ENCODE peak calls at places on chromosomes 3 and 15, in seven cellular contexts. Q is H54; G is effector CD4-positive, alpha-beta T cell; B is SHP77; C is AG08395; J is GM13977; H is A172. F is an unnamed sample.

GRCh38 chr15:100468265-100468664 is 60.5 kb downstream of the CERS3 start:
- DNase-seq in J (no peak), B (no peak), G (no peak), H (no peak), Q (no peak), C (no peak), F (no peak)

GRCh38 chr15:101684384-101684783 is 32.2 kb upstream of the TM2D3 start:
- DNase-seq in Q (peak), J (no peak), G (no peak), C (peak), B (no peak), H (peak), F (no peak)

GRCh38 chr15:29668120-29668602 is 154.1 kb downstream of the TJP1 start:
- DNase-seq in C (peak), H (peak), G (no peak), J (no peak), B (peak), Q (peak), F (peak)

GRCh38 chr3:21729888-21730459 is 21.0 kb downstream of the ZNF385D start:
- DNase-seq in J (no peak), B (no peak), G (no peak), C (peak), H (peak), Q (no peak), F (no peak)

GRCh38 chr15:91469627-91470567 is 369.8 kb downstream of the SV2B start:
- DNase-seq in G (peak), Q (no peak), J (no peak), H (no peak), C (no peak), B (no peak), F (no peak)

GRCh38 chr15:56088389-56088788 is 95.0 kb upstream of the NEDD4 start:
- DNase-seq in J (no peak), G (no peak), H (no peak), B (no peak), C (no peak), Q (no peak), F (no peak)

GRCh38 chr3:27712136-27713065 is 9.7 kb downstream of the EOMES start:
- DNase-seq in B (peak), G (peak), Q (peak), H (peak), C (peak), J (peak), F (peak)

GRCh38 chr15:91694829-91695205 is 158.7 kb upstream of the SLCO3A1 start:
- DNase-seq in Q (no peak), J (no peak), G (no peak), C (peak), B (no peak), H (no peak), F (no peak)

GRCh38 chr15:37015476-37015875 is 84.9 kb downstream of the MEIS2 start:
- DNase-seq in J (no peak), Q (no peak), H (no peak), B (no peak), G (no peak), C (no peak), F (no peak)

GRCh38 chr15:96053039-96054021 is 277.2 kb upstream of the NR2F2 start:
- DNase-seq in Q (no peak), C (no peak), H (peak), J (no peak), B (peak), G (no peak), F (peak)

GRCh38 chr3:112360574-112360973 is 27.6 kb downstream of the CD200 start:
- DNase-seq in Q (no peak), G (no peak), B (no peak), J (no peak), C (no peak), H (no peak), F (no peak)

GRCh38 chr15:30940359-30940758 is 36.6 kb downstream of the FAN1 start:
- DNase-seq in G (no peak), J (no peak), B (no peak), Q (no peak), C (no peak), H (no peak), F (no peak)

GRCh38 chr3:67362686-67363085 is 291.7 kb downstream of the SUCLG2 start:
- DNase-seq in J (no peak), B (no peak), C (no peak), G (no peak), Q (no peak), H (peak), F (peak)

GRCh38 chr3:110567032-110567431 is 504.6 kb upstream of the NECTIN3 start:
- DNase-seq in J (no peak), G (no peak), B (no peak), C (no peak), H (no peak), Q (no peak), F (no peak)

GRCh38 chr3:101873619-101874018 is 24.3 kb downstream of the NFKBIZ start:
- DNase-seq in B (no peak), G (no peak), H (peak), Q (no peak), C (no peak), J (no peak), F (no peak)

GRCh38 chr3:104458657-104459056 is 908.1 kb upstream of the ALCAM start:
- DNase-seq in Q (no peak), J (no peak), G (no peak), C (no peak), B (no peak), H (no peak), F (no peak)

GRCh38 chr3:48625600-48625999 is 4.0 kb upstream of the TMEM89 start:
- DNase-seq in H (no peak), G (no peak), B (no peak), C (no peak), Q (no peak), J (no peak), F (no peak)

GRCh38 chr15:93312891-93313486 is 224.0 kb upstream of the RGMA start:
- DNase-seq in G (no peak), H (no peak), Q (no peak), C (no peak), B (no peak), J (no peak), F (no peak)

GRCh38 chr3:117681619-117682018 is 972.0 kb downstream of the TUSC7 start:
- DNase-seq in G (no peak), H (no peak), Q (no peak), B (no peak), C (peak), J (no peak), F (no peak)

GRCh38 chr15:40787991-40788390 is 18.2 kb downstream of the C15orf62 start:
- DNase-seq in J (no peak), B (no peak), G (no peak), H (no peak), Q (no peak), C (no peak), F (no peak)

GRCh38 chr3:52606373-52607085 is 70.1 kb downstream of the UQCC5 start:
- DNase-seq in G (no peak), C (peak), J (no peak), Q (peak), B (peak), H (peak), F (peak)

GRCh38 chr3:63559884-63560283 is 92.6 kb upstream of the SNTN start:
- DNase-seq in Q (no peak), H (no peak), C (no peak), G (no peak), J (no peak), B (no peak), F (no peak)

GRCh38 chr3:125960066-125960424 is 8.9 kb upstream of the ROPN1B start:
- DNase-seq in J (no peak), G (no peak), H (no peak), Q (no peak), B (no peak), C (no peak), F (no peak)

GRCh38 chr3:44363591-44363990 is 25.0 kb downstream of the TCAIM start:
- DNase-seq in J (peak), H (no peak), Q (no peak), B (no peak), C (no peak), G (no peak), F (no peak)

GRCh38 chr3:128112406-128112968 is 11.1 kb downstream of the RUVBL1 start:
- DNase-seq in G (peak), B (peak), Q (peak), H (peak), C (peak), J (no peak), F (peak)

GRCh38 chr3:127226946-127227842 is 34.3 kb downstream of the PRR23E start:
- DNase-seq in Q (no peak), H (no peak), B (peak), J (no peak), G (no peak), C (no peak), F (no peak)

F was measured in PC-9.